ENCODE peak calls at places on chromosomes 1 and 21, in seven cellular contexts. G is nephron progenitor cell, I is B cell, F is MM.1S, M is OCI-LY7, D is AG04450, H is prostate gland. L is an unnamed sample.

GRCh38 chr1:178143730-178144343 is 49.9 kb downstream of the RASAL2 start:
- DNase-seq in G (no peak), I (no peak), F (peak), M (no peak), D (no peak), H (no peak), L (no peak)

GRCh38 chr1:79945391-79945790 is 938.9 kb upstream of the ADGRL4 start:
- DNase-seq in G (no peak), I (no peak), F (no peak), M (no peak), D (no peak), H (no peak), L (no peak)

GRCh38 chr1:15869413-15869812 is 21.9 kb downstream of the SPEN start:
- DNase-seq in G (no peak), I (no peak), F (no peak), M (no peak), D (no peak), H (no peak), L (no peak)

GRCh38 chr1:23249785-23250184 is 32.5 kb upstream of the HTR1D start:
- DNase-seq in G (no peak), I (no peak), F (no peak), M (no peak), D (peak), H (no peak), L (no peak)

GRCh38 chr1:215583185-215583692 is 16.1 kb downstream of the KCTD3 start:
- DNase-seq in G (no peak), I (no peak), F (no peak), M (no peak), D (no peak), H (no peak), L (peak)

GRCh38 chr1:3074297-3074741 is 5.3 kb downstream of the PRDM16 start:
- DNase-seq in G (no peak), I (no peak), F (no peak), M (no peak), D (no peak), H (no peak), L (no peak)

GRCh38 chr1:92754000-92754787 is 30.7 kb downstream of the EVI5 start:
- DNase-seq in G (no peak), I (no peak), F (no peak), M (no peak), D (peak), H (no peak), L (no peak)

GRCh38 chr1:2242814-2243725 is 15.0 kb downstream of the SKI start:
- DNase-seq in G (no peak), I (no peak), F (no peak), M (no peak), D (no peak), H (no peak), L (no peak)

GRCh38 chr1:103336376-103336775 is 189.1 kb upstream of the RNPC3 start:
- DNase-seq in G (no peak), I (no peak), F (no peak), M (no peak), D (no peak), H (no peak), L (no peak)

GRCh38 chr21:36973986-36974850 is 7.7 kb upstream of the HLCS start:
- DNase-seq in G (no peak), I (no peak), F (peak), M (no peak), D (no peak), H (no peak), L (no peak)

GRCh38 chr1:199948587-199949280 is 78.8 kb upstream of the NR5A2 start:
- DNase-seq in G (no peak), I (no peak), F (peak), M (peak), D (no peak), H (no peak), L (no peak)

GRCh38 chr1:84887261-84887934 is 5.6 kb downstream of the LPAR3 start:
- DNase-seq in G (no peak), I (no peak), F (no peak), M (no peak), D (peak), H (no peak), L (no peak)

GRCh38 chr1:230031131-230031530 is 35.9 kb upstream of the GALNT2 start:
- DNase-seq in G (no peak), I (no peak), F (no peak), M (no peak), D (no peak), H (no peak), L (no peak)

GRCh38 chr1:84862810-84863251 is 30.2 kb downstream of the LPAR3 start:
- DNase-seq in G (no peak), I (no peak), F (peak), M (no peak), D (no peak), H (no peak), L (no peak)

GRCh38 chr1:206608108-206608698 is 4.1 kb downstream of the EIF2D start:
- DNase-seq in G (peak), I (peak), F (peak), M (peak), D (no peak), H (no peak), L (peak)

GRCh38 chr21:39685236-39685635 is 59.7 kb upstream of the IGSF5 start:
- DNase-seq in G (no peak), I (no peak), F (no peak), M (no peak), D (no peak), H (no peak), L (no peak)

GRCh38 chr1:208231929-208232360 is 12.2 kb downstream of the PLXNA2 start:
- DNase-seq in G (no peak), I (no peak), F (no peak), M (no peak), D (peak), H (no peak), L (peak)

GRCh38 chr1:33137800-33138199 is 44.0 kb downstream of the TRIM62 start:
- DNase-seq in G (peak), I (no peak), F (no peak), M (peak), D (no peak), H (no peak), L (peak)

GRCh38 chr1:29465755-29466154 is 229.4 kb downstream of the PTPRU start:
- DNase-seq in G (peak), I (no peak), F (peak), M (peak), D (peak), H (no peak), L (peak)

GRCh38 chr1:179129702-179130473 is 48.0 kb downstream of the TOR3A start:
- DNase-seq in G (no peak), I (no peak), F (peak), M (peak), D (no peak), H (no peak), L (no peak)

GRCh38 chr1:226568077-226568831 is 19.7 kb downstream of the STUM start:
- DNase-seq in G (peak), I (peak), F (no peak), M (peak), D (no peak), H (no peak), L (peak)

GRCh38 chr1:160954158-160955104 is at the start of gene ITLN2:
- DNase-seq in G (peak), I (peak), F (peak), M (peak), D (no peak), H (no peak), L (peak)

GRCh38 chr1:215055281-215055935 is 27.1 kb upstream of the KCNK2 start:
- DNase-seq in G (no peak), I (no peak), F (no peak), M (no peak), D (no peak), H (no peak), L (no peak)

GRCh38 chr1:41862411-41863221 is 56.1 kb downstream of the HIVEP3 start:
- DNase-seq in G (no peak), I (no peak), F (no peak), M (no peak), D (no peak), H (no peak), L (no peak)

GRCh38 chr1:24897263-24898151 is 32.6 kb downstream of the RUNX3 start:
- DNase-seq in G (no peak), I (no peak), F (no peak), M (no peak), D (no peak), H (no peak), L (no peak)

GRCh38 chr1:108357802-108358201 is 92.3 kb upstream of the NBPF6 start:
- DNase-seq in G (no peak), I (no peak), F (no peak), M (no peak), D (no peak), H (no peak), L (no peak)

GRCh38 chr1:61079898-61080336 is 2.4 kb upstream of the NFIA start:
- DNase-seq in G (peak), I (no peak), F (no peak), M (no peak), D (peak), H (peak), L (peak)
- TF ChIP-seq CTCF in G (no peak), I (no peak), F (no peak), M (peak), D (peak), H (peak), L (peak)

GRCh38 chr1:220356981-220357850 is 85.0 kb upstream of the RAB3GAP2 start:
- DNase-seq in G (no peak), I (no peak), F (no peak), M (no peak), D (no peak), H (no peak), L (no peak)

GRCh38 chr1:220347654-220348175 is 75.5 kb upstream of the RAB3GAP2 start:
- DNase-seq in G (no peak), I (no peak), F (no peak), M (no peak), D (no peak), H (no peak), L (no peak)

DNA sequence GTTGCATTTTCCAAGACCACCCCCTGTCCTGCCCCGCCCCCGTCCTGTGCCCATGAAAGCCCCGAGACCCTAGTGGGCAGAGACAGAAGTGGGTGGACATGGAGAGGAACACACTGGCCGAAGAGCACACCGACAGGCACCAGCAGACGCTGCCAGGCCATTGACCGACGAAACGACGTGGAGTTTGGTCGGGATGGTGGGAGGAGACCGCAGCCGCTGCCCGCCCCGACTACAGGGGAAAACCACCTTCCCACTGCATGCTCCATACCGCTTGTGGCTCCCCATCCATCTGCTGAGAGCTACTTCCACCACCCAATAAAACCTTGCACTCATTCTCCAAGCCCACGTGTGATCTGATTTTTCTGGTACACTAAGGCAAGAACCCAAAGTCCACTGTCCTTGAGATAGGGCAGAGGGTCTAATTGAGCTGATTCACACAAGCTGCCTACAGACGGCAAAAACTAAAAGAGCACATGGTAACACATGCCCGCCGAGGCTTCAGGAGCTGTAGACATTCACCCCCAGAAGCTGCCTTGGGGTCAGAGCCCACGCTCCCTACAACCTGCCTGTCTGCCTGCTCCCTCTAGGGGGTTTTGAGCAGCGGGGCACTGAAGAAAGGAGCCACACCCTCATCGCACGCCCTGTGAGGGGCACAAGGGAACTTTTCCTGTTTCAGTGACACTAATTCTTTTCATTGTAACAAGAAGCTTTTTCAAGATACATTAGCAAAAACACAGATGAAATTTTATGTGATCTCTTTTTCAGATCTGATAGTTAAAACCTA is 81.2 kb upstream of the RAB3GAP2 start:
- DNase-seq in G (no peak), I (no peak), F (no peak), M (no peak), D (no peak), H (no peak), L (peak)
- TF ChIP-seq CTCF in G (no peak), I (no peak), F (peak), M (no peak), D (no peak), H (no peak), L (peak)

DNA sequence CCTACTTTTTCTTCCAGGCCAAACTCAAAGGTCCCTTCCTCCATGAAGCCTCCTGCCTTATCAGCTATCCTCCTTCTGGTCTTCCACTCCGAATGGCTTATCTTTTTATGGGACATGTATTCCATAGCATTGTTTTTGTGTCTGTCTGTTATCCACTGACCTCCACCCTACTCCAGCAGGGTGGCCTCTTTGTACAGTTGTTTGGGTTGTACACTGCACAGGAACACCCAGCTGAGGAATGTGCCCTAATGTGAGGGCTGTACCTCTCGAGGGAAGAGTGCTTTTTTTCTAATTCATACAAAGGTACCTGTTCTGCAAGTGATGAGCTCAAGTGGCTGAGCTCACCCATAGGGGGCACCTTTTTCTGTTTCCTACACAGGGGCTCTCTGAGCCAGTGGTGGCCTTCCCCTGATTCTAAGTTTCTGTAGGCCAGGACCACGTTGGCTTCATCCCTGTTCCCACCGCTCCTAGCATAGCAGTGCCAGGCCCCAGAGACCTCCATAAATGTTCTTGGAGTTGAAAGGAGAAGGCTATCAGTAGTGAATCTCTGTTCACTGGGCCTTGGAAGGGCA is 108.2 kb downstream of the FOXD2 start:
- DNase-seq in G (no peak), I (no peak), F (no peak), M (no peak), D (no peak), H (no peak), L (peak)
- TF ChIP-seq CTCF in G (no peak), I (no peak), F (no peak), M (no peak), D (no peak), H (no peak), L (peak)

GRCh38 chr1:184051485-184052193 is at the start of gene TSEN15:
- DNase-seq in G (peak), I (peak), F (peak), M (peak), D (no peak), H (peak), L (peak)

GRCh38 chr1:184050631-184051030 is 899 bp upstream of the TSEN15 start:
- DNase-seq in G (no peak), I (no peak), F (no peak), M (peak), D (no peak), H (no peak), L (no peak)

GRCh38 chr1:184049836-184050468 is 1.6 kb upstream of the TSEN15 start:
- DNase-seq in G (no peak), I (no peak), F (no peak), M (no peak), D (no peak), H (no peak), L (no peak)

GRCh38 chr1:184052194-184052559 is 647 bp downstream of the TSEN15 start:
- DNase-seq in G (no peak), I (no peak), F (no peak), M (peak), D (no peak), H (no peak), L (no peak)

GRCh38 chr1:184051138-184051484 is 419 bp upstream of the TSEN15 start:
- DNase-seq in G (no peak), I (no peak), F (no peak), M (no peak), D (no peak), H (peak), L (no peak)
- TF ChIP-seq CTCF in G (no peak), I (no peak), F (no peak), M (no peak), D (no peak), H (no peak), L (no peak)

DNA sequence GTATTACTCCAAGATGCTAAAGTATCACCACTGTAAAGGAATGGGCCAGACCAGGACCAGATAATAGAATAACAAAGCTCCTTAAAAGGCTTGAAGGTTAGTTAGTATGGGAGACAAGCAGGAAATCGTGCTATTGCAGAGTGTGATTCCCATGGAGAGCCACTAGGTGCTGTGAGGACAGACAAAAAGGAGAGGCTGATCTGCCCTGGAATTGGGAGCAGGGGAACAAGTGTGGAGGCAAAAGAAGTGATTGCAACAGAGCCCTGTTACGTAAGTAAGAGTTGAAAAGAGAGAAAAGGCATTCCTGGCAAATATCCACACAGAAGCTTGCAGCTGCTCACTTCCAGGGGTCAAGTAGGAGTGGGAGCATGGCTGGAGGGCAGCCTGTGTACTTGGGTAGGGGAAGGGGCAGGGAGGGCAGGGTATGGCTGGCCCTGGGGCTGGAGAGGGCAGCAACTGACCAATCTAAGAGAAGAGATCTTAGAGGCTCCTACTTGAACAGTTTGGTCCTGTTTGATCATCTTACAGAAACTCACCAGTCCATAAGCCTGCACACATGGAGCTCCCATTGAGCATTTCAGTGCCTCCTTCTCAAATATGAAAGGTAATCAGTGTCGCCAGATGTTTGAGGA is 207.7 kb upstream of the GJB5 start:
- DNase-seq in G (no peak), I (no peak), F (no peak), M (no peak), D (no peak), H (no peak), L (peak)
- TF ChIP-seq CTCF in G (peak), I (no peak), F (peak), M (peak), D (peak), H (no peak), L (peak)

DNA sequence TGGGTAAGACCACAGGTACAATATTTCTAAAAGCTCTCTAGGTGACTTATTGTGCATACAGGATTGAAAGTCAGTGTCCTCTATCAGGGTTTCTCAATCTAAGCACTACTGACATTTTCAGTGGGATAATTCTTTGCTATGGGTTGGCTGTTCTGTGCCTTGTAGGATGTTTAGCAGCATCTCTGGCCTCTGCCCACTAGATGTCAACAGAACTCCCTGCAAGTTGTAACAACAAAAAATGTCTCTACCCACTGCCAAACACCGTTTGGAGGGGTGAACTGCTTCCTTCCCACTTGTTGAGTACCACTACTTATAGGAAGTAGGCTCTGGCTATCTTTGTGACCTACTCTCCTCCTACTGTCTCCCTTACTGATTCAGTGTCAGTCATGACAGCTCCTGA is 90.1 kb upstream of the ZRANB2 start:
- DNase-seq in G (no peak), I (no peak), F (no peak), M (no peak), D (no peak), H (no peak), L (no peak)
- TF ChIP-seq CTCF in G (no peak), I (no peak), F (no peak), M (no peak), D (no peak), H (no peak), L (peak)